ENCODE peak calls at places on chromosomes 4 and X, in six cellular contexts. P, G, D, V, A and S are unnamed samples.

GRCh38 chrX:44484607-44485146 is 58.0 kb downstream of the FUNDC1 start:
- DNase-seq in P (no peak), G (no peak), D (no peak), V (no peak), A (no peak), S (no peak)

GRCh38 chrX:43557792-43558191 is 98.3 kb upstream of the MAOA start:
- DNase-seq in P (no peak), G (peak), D (peak), V (peak), A (peak), S (peak)

GRCh38 chrX:72540318-72540717 is 32.3 kb downstream of the HDAC8 start:
- DNase-seq in P (no peak), G (no peak), D (no peak), V (no peak), A (no peak), S (no peak)

GRCh38 chrX:123959281-123960063 is 2.0 kb upstream of the STAG2 start:
- DNase-seq in P (no peak), G (peak), D (no peak), V (peak), A (peak), S (peak)

GRCh38 chrX:46791927-46792825 is 33.3 kb upstream of the SLC9A7 start:
- DNase-seq in P (peak), G (peak), D (no peak), V (peak), A (no peak), S (no peak)

GRCh38 chr4:110190249-110190648 is 8.2 kb downstream of the ELOVL6 start:
- DNase-seq in P (no peak), G (no peak), D (no peak), V (no peak), A (no peak), S (no peak)

GRCh38 chr4:169345207-169345788 is 74.5 kb upstream of the SH3RF1 start:
- DNase-seq in P (peak), G (no peak), D (no peak), V (no peak), A (no peak), S (no peak)

GRCh38 chr4:110944501-110944900 is 321.6 kb upstream of the PITX2 start:
- DNase-seq in P (no peak), G (no peak), D (no peak), V (no peak), A (no peak), S (no peak)

GRCh38 chrX:9873952-9874351 is 87.7 kb downstream of the SHROOM2 start:
- DNase-seq in P (no peak), G (peak), D (peak), V (peak), A (no peak), S (peak)

GRCh38 chr4:37685726-37686372 is 327 bp downstream of the RELL1 start:
- DNase-seq in P (no peak), G (peak), D (peak), V (no peak), A (no peak), S (peak)

GRCh38 chr4:38314663-38315062 is 349.3 kb upstream of the KLF3 start:
- DNase-seq in P (no peak), G (peak), D (no peak), V (no peak), A (no peak), S (no peak)

GRCh38 chr4:8238061-8238511 is 31.5 kb upstream of the HTRA3 start:
- DNase-seq in P (no peak), G (peak), D (no peak), V (no peak), A (no peak), S (no peak)

GRCh38 chr4:109574443-109574850 is 14.4 kb downstream of the MCUB start:
- DNase-seq in P (no peak), G (no peak), D (no peak), V (no peak), A (no peak), S (no peak)

GRCh38 chr4:153733751-153734448 is 25.9 kb downstream of the RNF175 start:
- DNase-seq in P (no peak), G (no peak), D (no peak), V (no peak), A (no peak), S (no peak)

GRCh38 chrX:34866636-34867035 is 76.0 kb upstream of the FAM47B start:
- DNase-seq in P (no peak), G (no peak), D (no peak), V (no peak), A (no peak), S (no peak)

GRCh38 chr4:177478496-177478895 is 36.3 kb upstream of the AGA start:
- DNase-seq in P (no peak), G (no peak), D (no peak), V (no peak), A (no peak), S (no peak)

GRCh38 chr4:90254357-90254756 is 127.2 kb downstream of the CCSER1 start:
- DNase-seq in P (no peak), G (no peak), D (no peak), V (no peak), A (no peak), S (no peak)

GRCh38 chr4:53000560-53000959 is 138.4 kb downstream of the RASL11B start:
- DNase-seq in P (no peak), G (no peak), D (no peak), V (no peak), A (no peak), S (no peak)

GRCh38 chrX:153411988-153412574 is 809 bp downstream of the ZFP92 start:
- DNase-seq in P (no peak), G (no peak), D (no peak), V (no peak), A (no peak), S (no peak)

GRCh38 chr4:25896782-25897539 is 17.1 kb upstream of the SMIM20 start:
- DNase-seq in P (no peak), G (peak), D (no peak), V (no peak), A (no peak), S (no peak)

GRCh38 chr4:121227254-121227867 is 63.2 kb upstream of the TNIP3 start:
- DNase-seq in P (no peak), G (no peak), D (no peak), V (no peak), A (no peak), S (no peak)

GRCh38 chrX:46117234-46117633 is 428.0 kb downstream of the ZNF674 start:
- DNase-seq in P (no peak), G (no peak), D (no peak), V (no peak), A (no peak), S (no peak)

GRCh38 chr4:186304816-186305520 is 39.0 kb downstream of the F11 start:
- DNase-seq in P (no peak), G (no peak), D (no peak), V (no peak), A (no peak), S (no peak)

GRCh38 chr4:123505457-123506310 is 109.1 kb downstream of the SPRY1 start:
- DNase-seq in P (no peak), G (peak), D (no peak), V (peak), A (peak), S (peak)